ENCODE peak calls at places on chromosomes 3 and 15, in four cellular contexts. K, E, N and T are unnamed samples.

GRCh38 chr3:124084398-124084881 is 92.5 kb upstream of the ROPN1 start:
- DNase-seq in N (peak), K (peak), E (no peak), T (no peak)

GRCh38 chr15:73295630-73296286 is 73.0 kb downstream of the HCN4 start:
- DNase-seq in N (no peak), E (no peak), K (no peak), T (no peak)

GRCh38 chr3:49602877-49603411 is 48.7 kb downstream of the BSN start:
- DNase-seq in E (no peak), N (no peak), K (no peak), T (no peak)

GRCh38 chr3:7397097-7397496 is 536.2 kb downstream of the GRM7 start:
- DNase-seq in E (no peak), N (no peak), K (no peak), T (no peak)

GRCh38 chr3:127484601-127485388 is 105.7 kb downstream of the TPRA1 start:
- DNase-seq in N (no peak), E (peak), K (no peak), T (no peak)

GRCh38 chr15:37289109-37289765 is 188.9 kb upstream of the MEIS2 start:
- DNase-seq in E (no peak), N (no peak), K (no peak), T (peak)

GRCh38 chr3:81339040-81339845 is 422.2 kb downstream of the GBE1 start:
- DNase-seq in N (no peak), K (no peak), E (no peak), T (peak)

GRCh38 chr3:184642623-184643308 is 69.1 kb downstream of the MAGEF1 start:
- DNase-seq in K (no peak), E (no peak), N (no peak), T (no peak)

GRCh38 chr3:22713936-22714335 is 489.2 kb upstream of the UBE2E2 start:
- DNase-seq in K (no peak), N (no peak), E (no peak), T (peak)

GRCh38 chr3:172061724-172062184 is 22.4 kb downstream of the FNDC3B start:
- DNase-seq in N (no peak), K (no peak), E (no peak), T (peak)

GRCh38 chr3:194300392-194300758 is 50.8 kb downstream of the CPN2 start:
- DNase-seq in E (peak), K (no peak), N (no peak), T (no peak)

GRCh38 chr3:148379763-148380162 is 317.9 kb upstream of the AGTR1 start:
- DNase-seq in N (no peak), E (no peak), K (peak), T (peak)

GRCh38 chr15:90106522-90107117 is 4.4 kb upstream of the IDH2 start:
- DNase-seq in K (no peak), N (no peak), E (no peak), T (peak)

GRCh38 chr3:45579251-45579650 is 15.3 kb upstream of the LIMD1 start:
- DNase-seq in K (no peak), N (no peak), E (no peak), T (no peak)

GRCh38 chr3:184609861-184610365 is 48.3 kb downstream of the EPHB3 start:
- DNase-seq in E (no peak), K (no peak), N (no peak), T (no peak)

GRCh38 chr3:134333522-134334181 is 40.6 kb downstream of the AMOTL2 start:
- DNase-seq in N (no peak), K (no peak), E (peak), T (no peak)

GRCh38 chr3:123194552-123194951 is 7.2 kb upstream of the SEC22A start:
- DNase-seq in E (no peak), N (no peak), K (no peak), T (peak)

GRCh38 chr15:67973846-67974245 is 80.3 kb upstream of the PIAS1 start:
- DNase-seq in N (no peak), E (no peak), K (no peak), T (no peak)

GRCh38 chr15:68310811-68311463 is 33.4 kb downstream of the FEM1B start:
- DNase-seq in E (no peak), N (no peak), K (no peak), T (no peak)

GRCh38 chr3:106589306-106589942 is 720.6 kb upstream of the CBLB start:
- DNase-seq in E (no peak), N (no peak), K (no peak), T (no peak)

GRCh38 chr15:89851665-89852341 is 37.2 kb upstream of the ANPEP start:
- DNase-seq in K (no peak), N (no peak), E (no peak), T (no peak)

GRCh38 chr15:36571301-36571700 is 8.1 kb upstream of the CDIN1 start:
- DNase-seq in N (no peak), E (no peak), K (no peak), T (no peak)

GRCh38 chr3:13073042-13073906 is at the start of gene IQSEC1:
- DNase-seq in K (peak), E (peak), N (peak), T (no peak)

GRCh38 chr15:63502843-63503738 is 1.3 kb upstream of the USP3 start:
- DNase-seq in N (no peak), K (no peak), E (peak), T (peak)

GRCh38 chr3:42655980-42656679 is 2.6 kb downstream of the ZBTB47 start:
- DNase-seq in K (no peak), E (no peak), N (no peak), T (no peak)

GRCh38 chr15:101322016-101322695 is 27.1 kb upstream of the SNRPA1 start:
- DNase-seq in K (no peak), N (no peak), E (no peak), T (no peak)

GRCh38 chr3:171122212-171122611 is 95.7 kb upstream of the SLC2A2 start:
- DNase-seq in E (no peak), K (no peak), N (no peak), T (no peak)

GRCh38 chr3:2713923-2714322 is 396.3 kb downstream of the IL5RA start:
- DNase-seq in K (no peak), E (no peak), N (no peak), T (no peak)

GRCh38 chr15:70410371-70410975 is 312.8 kb upstream of the TLE3 start:
- DNase-seq in K (no peak), E (no peak), N (no peak), T (no peak)

GRCh38 chr3:16600771-16601538 is 4.3 kb downstream of the DAZL start:
- DNase-seq in E (peak), K (peak), N (peak), T (peak)

GRCh38 chr15:85312925-85313324 is 67.5 kb upstream of the AKAP13 start:
- DNase-seq in K (no peak), N (no peak), E (no peak), T (no peak)

GRCh38 chr3:120429921-120430361 is 20.9 kb downstream of the FSTL1 start:
- DNase-seq in N (no peak), K (no peak), E (no peak), T (no peak)

GRCh38 chr15:47485419-47485818 is 231.9 kb upstream of the SEMA6D start:
- DNase-seq in K (no peak), E (no peak), N (no peak), T (no peak)

GRCh38 chr3:54830658-54831057 is 97.2 kb downstream of the LRTM1 start:
- DNase-seq in E (no peak), K (no peak), N (no peak), T (peak)

GRCh38 chr3:8610961-8611360 is 33.6 kb downstream of the SSUH2 start:
- DNase-seq in K (no peak), N (no peak), E (no peak), T (no peak)

GRCh38 chr3:78757734-78758133 is 1010.1 kb downstream of the ROBO1 start:
- DNase-seq in N (no peak), E (no peak), K (no peak), T (no peak)

GRCh38 chr15:52247032-52247431 is 48.6 kb downstream of the MYO5C start:
- DNase-seq in E (no peak), N (no peak), K (no peak), T (no peak)